ENCODE peak calls at places on chromosomes 1 and 21, in eight cellular contexts. One of them, this sample, is unnamed.

GRCh38 chr21:45405819-45406762 is 1.1 kb downstream of the COL18A1 start:
- DNase-seq in SHP77: no peak
- DNase-seq in endodermal cell: peak
- DNase-seq in AG09309: no peak
- DNase-seq in ELF-1: peak
- DNase-seq in DMS153: no peak
- DNase-seq in astrocyte of the spinal cord: peak
- DNase-seq in NCI-H1105: peak
- DNase-seq in this sample: peak

GRCh38 chr1:206839857-206840256 is 25.6 kb upstream of the IL20 start:
- DNase-seq in endodermal cell: no peak
- DNase-seq in NCI-H1105: no peak
- DNase-seq in AG09309: peak
- DNase-seq in DMS153: no peak
- DNase-seq in astrocyte of the spinal cord: peak
- DNase-seq in ELF-1: peak
- DNase-seq in SHP77: no peak
- DNase-seq in this sample: no peak

GRCh38 chr1:25567710-25568089 is 24.3 kb downstream of the LDLRAP1 start:
- DNase-seq in NCI-H1105: no peak
- DNase-seq in endodermal cell: no peak
- DNase-seq in ELF-1: no peak
- DNase-seq in astrocyte of the spinal cord: no peak
- DNase-seq in DMS153: no peak
- DNase-seq in AG09309: no peak
- DNase-seq in SHP77: no peak
- DNase-seq in this sample: no peak

GRCh38 chr1:24015226-24016210 is 35.4 kb upstream of the SRSF10 start:
- DNase-seq in NCI-H1105: no peak
- DNase-seq in SHP77: no peak
- DNase-seq in ELF-1: no peak
- DNase-seq in DMS153: no peak
- DNase-seq in AG09309: peak
- DNase-seq in astrocyte of the spinal cord: peak
- DNase-seq in endodermal cell: no peak
- DNase-seq in this sample: no peak

GRCh38 chr21:25573409-25574206 is 33.7 kb downstream of the MRPL39 start:
- DNase-seq in AG09309: peak
- DNase-seq in astrocyte of the spinal cord: peak
- DNase-seq in ELF-1: no peak
- DNase-seq in DMS153: peak
- DNase-seq in NCI-H1105: no peak
- DNase-seq in SHP77: peak
- DNase-seq in endodermal cell: no peak
- DNase-seq in this sample: peak

GRCh38 chr1:197862671-197863070 is 39.8 kb upstream of the C1orf53 start:
- DNase-seq in AG09309: no peak
- DNase-seq in ELF-1: no peak
- DNase-seq in NCI-H1105: no peak
- DNase-seq in astrocyte of the spinal cord: no peak
- DNase-seq in endodermal cell: no peak
- DNase-seq in DMS153: no peak
- DNase-seq in SHP77: no peak
- DNase-seq in this sample: no peak

GRCh38 chr1:175373786-175374623 is 181.4 kb upstream of the KIAA0040 start:
- DNase-seq in AG09309: no peak
- DNase-seq in DMS153: peak
- DNase-seq in ELF-1: peak
- DNase-seq in endodermal cell: peak
- DNase-seq in astrocyte of the spinal cord: peak
- DNase-seq in SHP77: peak
- DNase-seq in NCI-H1105: no peak
- DNase-seq in this sample: peak

GRCh38 chr1:214637722-214638473 is 34.9 kb downstream of the CENPF start:
- DNase-seq in NCI-H1105: no peak
- DNase-seq in astrocyte of the spinal cord: peak
- DNase-seq in DMS153: peak
- DNase-seq in ELF-1: no peak
- DNase-seq in endodermal cell: peak
- DNase-seq in AG09309: no peak
- DNase-seq in SHP77: peak
- DNase-seq in this sample: peak

GRCh38 chr1:210496063-210496462 is 167.4 kb downstream of the HHAT start:
- DNase-seq in endodermal cell: no peak
- DNase-seq in NCI-H1105: no peak
- DNase-seq in AG09309: peak
- DNase-seq in astrocyte of the spinal cord: peak
- DNase-seq in SHP77: no peak
- DNase-seq in DMS153: no peak
- DNase-seq in ELF-1: no peak
- DNase-seq in this sample: no peak

GRCh38 chr21:42531771-42532170 is 18.1 kb downstream of the SLC37A1 start:
- DNase-seq in SHP77: no peak
- DNase-seq in ELF-1: no peak
- DNase-seq in endodermal cell: no peak
- DNase-seq in astrocyte of the spinal cord: no peak
- DNase-seq in DMS153: no peak
- DNase-seq in NCI-H1105: no peak
- DNase-seq in AG09309: no peak
- DNase-seq in this sample: no peak

GRCh38 chr1:70627910-70628309 is 216.8 kb downstream of the CTH start:
- DNase-seq in endodermal cell: no peak
- DNase-seq in NCI-H1105: peak
- DNase-seq in AG09309: no peak
- DNase-seq in astrocyte of the spinal cord: no peak
- DNase-seq in ELF-1: no peak
- DNase-seq in DMS153: peak
- DNase-seq in SHP77: peak
- DNase-seq in this sample: no peak

GRCh38 chr1:15125101-15125745 is 28.3 kb upstream of the TMEM51 start:
- DNase-seq in ELF-1: no peak
- DNase-seq in endodermal cell: no peak
- DNase-seq in DMS153: no peak
- DNase-seq in NCI-H1105: no peak
- DNase-seq in SHP77: no peak
- DNase-seq in astrocyte of the spinal cord: no peak
- DNase-seq in AG09309: no peak
- DNase-seq in this sample: no peak

GRCh38 chr1:116725798-116726197 is 28.4 kb upstream of the CD2 start:
- DNase-seq in NCI-H1105: no peak
- DNase-seq in AG09309: no peak
- DNase-seq in DMS153: no peak
- DNase-seq in endodermal cell: no peak
- DNase-seq in ELF-1: no peak
- DNase-seq in astrocyte of the spinal cord: peak
- DNase-seq in SHP77: no peak
- DNase-seq in this sample: no peak

GRCh38 chr1:218164930-218165686 is 120.0 kb upstream of the RRP15 start:
- DNase-seq in endodermal cell: peak
- DNase-seq in astrocyte of the spinal cord: peak
- DNase-seq in SHP77: no peak
- DNase-seq in NCI-H1105: peak
- DNase-seq in ELF-1: peak
- DNase-seq in AG09309: no peak
- DNase-seq in DMS153: no peak
- DNase-seq in this sample: peak

GRCh38 chr1:61124691-61125090 is 42.3 kb downstream of the NFIA start:
- DNase-seq in DMS153: no peak
- DNase-seq in endodermal cell: no peak
- DNase-seq in AG09309: no peak
- DNase-seq in SHP77: no peak
- DNase-seq in NCI-H1105: peak
- DNase-seq in ELF-1: no peak
- DNase-seq in astrocyte of the spinal cord: no peak
- DNase-seq in this sample: no peak

GRCh38 chr1:17569200-17570139 is 30.0 kb downstream of the ARHGEF10L start:
- DNase-seq in endodermal cell: peak
- DNase-seq in ELF-1: peak
- DNase-seq in SHP77: no peak
- DNase-seq in NCI-H1105: no peak
- DNase-seq in DMS153: no peak
- DNase-seq in astrocyte of the spinal cord: peak
- DNase-seq in AG09309: peak
- DNase-seq in this sample: no peak

GRCh38 chr1:180691322-180691721 is 59.5 kb downstream of the XPR1 start:
- DNase-seq in DMS153: no peak
- DNase-seq in astrocyte of the spinal cord: no peak
- DNase-seq in endodermal cell: no peak
- DNase-seq in AG09309: no peak
- DNase-seq in SHP77: no peak
- DNase-seq in NCI-H1105: no peak
- DNase-seq in ELF-1: no peak
- DNase-seq in this sample: no peak

GRCh38 chr1:241401156-241401555 is 44.2 kb upstream of the RGS7 start:
- DNase-seq in endodermal cell: no peak
- DNase-seq in AG09309: no peak
- DNase-seq in astrocyte of the spinal cord: no peak
- DNase-seq in ELF-1: no peak
- DNase-seq in SHP77: no peak
- DNase-seq in DMS153: no peak
- DNase-seq in NCI-H1105: no peak
- DNase-seq in this sample: no peak

GRCh38 chr1:160607051-160608032 is 28.0 kb upstream of the CD84 start:
- DNase-seq in endodermal cell: peak
- DNase-seq in astrocyte of the spinal cord: peak
- DNase-seq in SHP77: peak
- DNase-seq in ELF-1: peak
- DNase-seq in DMS153: peak
- DNase-seq in NCI-H1105: peak
- DNase-seq in AG09309: peak
- DNase-seq in this sample: peak

GRCh38 chr21:33418686-33419085 is 15.5 kb downstream of the IFNGR2 start:
- DNase-seq in DMS153: no peak
- DNase-seq in SHP77: no peak
- DNase-seq in ELF-1: no peak
- DNase-seq in NCI-H1105: no peak
- DNase-seq in AG09309: no peak
- DNase-seq in endodermal cell: no peak
- DNase-seq in astrocyte of the spinal cord: no peak
- DNase-seq in this sample: no peak

GRCh38 chr1:1920057-1920607 is 1.1 kb upstream of the TMEM52 start:
- DNase-seq in AG09309: no peak
- DNase-seq in SHP77: no peak
- DNase-seq in NCI-H1105: no peak
- DNase-seq in ELF-1: no peak
- DNase-seq in DMS153: no peak
- DNase-seq in astrocyte of the spinal cord: no peak
- DNase-seq in endodermal cell: no peak
- DNase-seq in this sample: no peak

GRCh38 chr1:32337855-32338636 is 2.0 kb upstream of the MARCKSL1 start:
- DNase-seq in NCI-H1105: no peak
- DNase-seq in AG09309: no peak
- DNase-seq in SHP77: no peak
- DNase-seq in DMS153: no peak
- DNase-seq in endodermal cell: no peak
- DNase-seq in ELF-1: no peak
- DNase-seq in astrocyte of the spinal cord: no peak
- DNase-seq in this sample: no peak

GRCh38 chr1:67347688-67348472 is 40.2 kb downstream of the IL12RB2 start:
- DNase-seq in ELF-1: peak
- DNase-seq in SHP77: peak
- DNase-seq in astrocyte of the spinal cord: peak
- DNase-seq in AG09309: no peak
- DNase-seq in DMS153: peak
- DNase-seq in endodermal cell: peak
- DNase-seq in NCI-H1105: peak
- DNase-seq in this sample: peak

GRCh38 chr1:241114699-241115233 is 242.2 kb downstream of the RGS7 start:
- DNase-seq in DMS153: no peak
- DNase-seq in endodermal cell: no peak
- DNase-seq in SHP77: no peak
- DNase-seq in AG09309: no peak
- DNase-seq in ELF-1: no peak
- DNase-seq in astrocyte of the spinal cord: no peak
- DNase-seq in NCI-H1105: no peak
- DNase-seq in this sample: no peak

GRCh38 chr1:47963568-47963973 is 33.6 kb downstream of the TRABD2B start:
- DNase-seq in astrocyte of the spinal cord: no peak
- DNase-seq in SHP77: no peak
- DNase-seq in DMS153: no peak
- DNase-seq in AG09309: no peak
- DNase-seq in endodermal cell: no peak
- DNase-seq in NCI-H1105: no peak
- DNase-seq in ELF-1: no peak
- DNase-seq in this sample: no peak

GRCh38 chr1:167808690-167809089 is 86.9 kb downstream of the MPZL1 start:
- DNase-seq in SHP77: no peak
- DNase-seq in NCI-H1105: no peak
- DNase-seq in astrocyte of the spinal cord: no peak
- DNase-seq in AG09309: no peak
- DNase-seq in endodermal cell: no peak
- DNase-seq in DMS153: no peak
- DNase-seq in ELF-1: no peak
- DNase-seq in this sample: no peak

This sample was measured in HAP-1.